ENCODE peak calls at places on chromosomes 12 and 14, in six cellular contexts. D is lower lobe of right lung, C is PC-3, J is foreskin keratinocyte, P is body of pancreas, F is ovary. W is an unnamed sample.

GRCh38 chr12:94100254-94100653 is 48.1 kb upstream of the PLXNC1 start:
- DNase-seq in D (no peak), C (peak), J (peak), P (no peak), F (no peak), W (peak)

GRCh38 chr12:131783915-131784541 is 44.2 kb upstream of the MMP17 start:
- DNase-seq in D (no peak), C (peak), J (peak), P (no peak), F (no peak), W (peak)

GRCh38 chr12:126144603-126145002 is 1079.4 kb downstream of the AACS start:
- DNase-seq in D (no peak), C (no peak), J (no peak), P (no peak), F (no peak), W (no peak)

GRCh38 chr14:68372363-68372762 is 420.5 kb downstream of the ZFP36L1 start:
- DNase-seq in D (no peak), C (no peak), J (no peak), P (no peak), F (no peak), W (no peak)

GRCh38 chr12:4270016-4270669 is 3.4 kb upstream of the CCND2 start:
- DNase-seq in D (no peak), C (no peak), J (peak), P (no peak), F (no peak), W (no peak)

GRCh38 chr14:44873536-44873935 is 88.2 kb downstream of the KLHL28 start:
- DNase-seq in D (no peak), C (no peak), J (no peak), P (no peak), F (no peak), W (no peak)

GRCh38 chr12:26548227-26548626 is 284.8 kb downstream of the ITPR2 start:
- DNase-seq in D (no peak), C (no peak), J (no peak), P (no peak), F (no peak), W (no peak)

GRCh38 chr12:48350249-48351021 is at the start of gene ZNF641:
- DNase-seq in D (peak), C (peak), J (peak), P (peak), F (peak), W (peak)

GRCh38 chr12:40225984-40226602 is 1.3 kb downstream of the LRRK2 start:
- DNase-seq in D (no peak), C (no peak), J (no peak), P (no peak), F (no peak), W (no peak)

GRCh38 chr14:97266653-97267052 is 469.5 kb downstream of the VRK1 start:
- DNase-seq in D (no peak), C (peak), J (peak), P (no peak), F (no peak), W (peak)

GRCh38 chr12:49893753-49894752 is 9.6 kb downstream of the FAIM2 start:
- DNase-seq in D (peak), C (peak), J (peak), P (peak), F (peak), W (peak)

GRCh38 chr12:109737111-109737510 is 23.5 kb downstream of the FAM222A start:
- DNase-seq in D (peak), C (no peak), J (no peak), P (peak), F (peak), W (no peak)

GRCh38 chr12:54585243-54585642 is 3.2 kb downstream of the PPP1R1A start:
- DNase-seq in D (no peak), C (no peak), J (no peak), P (no peak), F (no peak), W (no peak)
- H3K27ac ChIP-seq in D (no peak), C (no peak), J (no peak), P (no peak), F (no peak), W (no peak)

DNA sequence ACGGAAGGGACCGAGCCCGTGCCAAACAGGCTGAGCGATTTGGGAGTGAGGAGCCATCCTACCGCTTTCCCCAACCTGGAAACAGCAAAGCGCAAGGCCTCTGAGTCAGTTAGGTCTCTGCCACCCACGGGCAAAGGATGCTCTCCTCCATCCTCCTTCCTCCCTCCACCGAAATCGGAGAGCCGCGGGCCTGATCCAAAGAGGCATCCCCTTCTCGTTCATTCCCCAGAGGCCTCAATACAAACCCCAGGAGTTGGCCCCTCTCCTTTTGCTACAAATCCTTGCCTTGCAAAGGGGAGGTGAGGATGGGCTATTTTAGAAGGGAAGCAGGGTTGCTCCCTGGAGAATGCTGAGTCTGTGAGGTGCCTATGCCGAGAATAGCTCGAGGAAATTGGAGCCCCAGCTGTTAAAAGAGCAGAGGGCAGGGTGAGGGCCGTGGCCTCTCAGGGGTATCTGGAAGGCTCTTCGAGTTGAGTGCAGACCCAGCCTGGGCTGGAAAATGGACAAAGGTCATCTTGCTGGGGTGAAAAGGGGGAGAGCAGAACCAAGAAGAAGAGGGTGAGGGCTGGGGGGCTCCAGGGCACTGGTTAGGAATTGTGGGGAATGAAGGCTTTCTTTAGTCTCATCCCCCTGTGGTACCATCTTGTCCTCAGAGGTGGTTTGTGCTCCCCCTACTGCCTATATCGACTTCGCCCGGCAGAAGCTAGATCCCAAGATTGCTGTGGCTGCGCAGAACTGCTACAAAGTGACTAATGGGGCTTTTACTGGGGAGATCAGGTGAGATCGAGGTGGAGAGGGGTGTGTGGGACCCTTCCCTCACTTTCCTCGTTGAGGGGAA is 1.1 kb downstream of the TPI1 start:
- DNase-seq in D (no peak), C (no peak), J (no peak), P (no peak), F (no peak), W (no peak)
- TF ChIP-seq CTCF in D (no peak), C (peak), J (peak), P (no peak), F (no peak), W (no peak)

GRCh38 chr12:113766133-113766879 is 199.8 kb downstream of the RBM19 start:
- DNase-seq in D (no peak), C (no peak), J (no peak), P (no peak), F (no peak), W (no peak)
- H3K27ac ChIP-seq in D (no peak), C (no peak), J (no peak), P (no peak), F (no peak), W (no peak)

GRCh38 chr14:92658160-92658559 is 90.3 kb downstream of the LGMN start:
- DNase-seq in D (no peak), C (no peak), J (no peak), P (no peak), F (no peak), W (no peak)

GRCh38 chr14:92655802-92656201 is 92.6 kb downstream of the LGMN start:
- DNase-seq in D (no peak), C (no peak), J (no peak), P (no peak), F (no peak), W (no peak)

GRCh38 chr14:92657457-92658142 is 90.8 kb downstream of the LGMN start:
- DNase-seq in D (peak), C (no peak), J (no peak), P (no peak), F (no peak), W (no peak)

GRCh38 chr14:92655372-92655771 is 93.1 kb downstream of the LGMN start:
- DNase-seq in D (no peak), C (no peak), J (no peak), P (no peak), F (no peak), W (no peak)

DNA sequence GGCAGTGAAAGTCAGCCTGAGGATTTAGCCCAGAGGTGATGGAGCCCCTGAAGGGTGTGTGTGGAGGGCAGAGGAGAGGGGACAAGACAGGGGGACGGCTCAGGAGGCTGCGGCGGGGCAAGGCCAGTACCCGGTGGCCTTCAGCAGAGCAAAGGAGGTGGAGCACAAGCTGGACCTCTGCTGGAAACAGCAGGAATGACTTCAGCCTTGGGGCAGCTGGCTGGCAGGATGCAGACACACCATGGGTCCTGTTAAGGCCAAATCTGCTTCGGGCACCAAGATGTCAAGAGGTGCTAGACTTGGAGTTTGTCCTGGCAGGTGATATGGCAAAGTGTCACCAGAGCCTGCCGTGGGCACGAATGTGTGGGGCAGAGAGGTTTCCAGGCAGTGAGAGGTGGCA is 92.1 kb downstream of the LGMN start:
- DNase-seq in D (no peak), C (peak), J (no peak), P (no peak), F (no peak), W (no peak)
- TF ChIP-seq CTCF in D (no peak), C (peak), J (peak), P (no peak), F (no peak), W (no peak)

GRCh38 chr14:66468778-66469367 is 17.3 kb upstream of the CCDC196 start:
- DNase-seq in D (no peak), C (no peak), J (no peak), P (no peak), F (no peak), W (no peak)
- H3K27ac ChIP-seq in D (no peak), C (no peak), J (no peak), P (no peak), F (no peak), W (no peak)